ENCODE peak calls at places on chromosomes 3 and 15, in seven cellular contexts. J is IMR-90, F is mesendoderm, G is H9, Y is mesenchymal stem cell, X is H1, N is trophoblast cell. V is an unnamed sample.

GRCh38 chr3:104316118-104316517 is 1050.6 kb upstream of the ALCAM start:
- DNase-seq in J (peak), F (no peak), G (no peak), Y (no peak), X (no peak), N (no peak), V (no peak)

GRCh38 chr3:51712020-51712385 is 5.1 kb downstream of the GRM2 start:
- DNase-seq in J (no peak), F (no peak), G (no peak), Y (no peak), X (no peak), N (no peak), V (no peak)

GRCh38 chr3:147653309-147653923 is 244.3 kb downstream of the ZIC1 start:
- DNase-seq in J (no peak), F (no peak), G (no peak), Y (no peak), X (no peak), N (peak), V (no peak)

GRCh38 chr3:98188553-98188952 is 22.1 kb downstream of the OR5H15 start:
- DNase-seq in J (no peak), F (peak), G (peak), Y (peak), X (no peak), N (peak), V (no peak)

GRCh38 chr3:481680-482079 is 285.1 kb downstream of the CHL1 start:
- DNase-seq in J (no peak), F (peak), G (no peak), Y (no peak), X (no peak), N (no peak), V (no peak)

GRCh38 chr3:138479355-138479964 is 45.0 kb downstream of the ESYT3 start:
- DNase-seq in J (peak), F (peak), G (peak), Y (peak), X (no peak), N (peak), V (peak)

GRCh38 chr3:28000608-28001007 is 240.8 kb upstream of the CMC1 start:
- DNase-seq in J (no peak), F (no peak), G (no peak), Y (no peak), X (no peak), N (no peak), V (no peak)

GRCh38 chr3:194056731-194057415 is 79.1 kb upstream of the HES1 start:
- DNase-seq in J (no peak), F (no peak), G (peak), Y (no peak), X (no peak), N (peak), V (no peak)

GRCh38 chr3:123028233-123028828 is 768 bp upstream of the SEMA5B start:
- DNase-seq in J (peak), F (peak), G (peak), Y (peak), X (no peak), N (peak), V (peak)

GRCh38 chr3:187919018-187919417 is 173.8 kb upstream of the BCL6 start:
- DNase-seq in J (no peak), F (no peak), G (no peak), Y (no peak), X (no peak), N (no peak), V (no peak)

GRCh38 chr15:87099916-87100315 is 1020.2 kb downstream of the AGBL1 start:
- DNase-seq in J (no peak), F (no peak), G (no peak), Y (no peak), X (no peak), N (no peak), V (no peak)

GRCh38 chr3:184042617-184043016 is 10.2 kb upstream of the HTR3C start:
- DNase-seq in J (no peak), F (no peak), G (no peak), Y (no peak), X (no peak), N (no peak), V (no peak)

GRCh38 chr3:32850226-32850625 is 32.4 kb downstream of the TRIM71 start:
- DNase-seq in J (no peak), F (no peak), G (no peak), Y (peak), X (no peak), N (peak), V (no peak)

GRCh38 chr3:66336358-66336766 is 115.6 kb downstream of the SLC25A26 start:
- DNase-seq in J (peak), F (no peak), G (no peak), Y (no peak), X (no peak), N (peak), V (no peak)

GRCh38 chr3:66836363-66837152 is 161.5 kb upstream of the KBTBD8 start:
- DNase-seq in J (peak), F (no peak), G (no peak), Y (peak), X (no peak), N (peak), V (no peak)

GRCh38 chr15:55742927-55743614 is at the start of gene PRTG:
- DNase-seq in J (peak), F (peak), G (peak), Y (peak), X (peak), N (peak), V (peak)

GRCh38 chr3:146589899-146590508 is 15.1 kb downstream of the PLSCR5 start:
- DNase-seq in J (peak), F (peak), G (no peak), Y (peak), X (no peak), N (peak), V (no peak)

GRCh38 chr15:77650285-77650684 is 17.6 kb upstream of the LINGO1 start:
- DNase-seq in J (no peak), F (peak), G (peak), Y (no peak), X (peak), N (no peak), V (peak)

GRCh38 chr3:101695779-101696372 is 9.4 kb upstream of the RPL24 start:
- DNase-seq in J (peak), F (peak), G (no peak), Y (peak), X (no peak), N (peak), V (peak)

GRCh38 chr15:70741107-70741511 is 22.2 kb downstream of the UACA start:
- DNase-seq in J (peak), F (no peak), G (no peak), Y (peak), X (no peak), N (peak), V (no peak)

GRCh38 chr3:5194801-5195509 is 7.4 kb downstream of the EDEM1 start:
- DNase-seq in J (peak), F (peak), G (no peak), Y (peak), X (no peak), N (peak), V (no peak)

GRCh38 chr3:5197470-5198312 is 10.2 kb downstream of the EDEM1 start:
- DNase-seq in J (peak), F (peak), G (no peak), Y (peak), X (no peak), N (peak), V (no peak)

GRCh38 chr3:5195605-5196004 is 8.1 kb downstream of the EDEM1 start:
- DNase-seq in J (no peak), F (no peak), G (no peak), Y (peak), X (no peak), N (peak), V (no peak)

GRCh38 chr3:5198313-5198677 is 10.8 kb downstream of the EDEM1 start:
- DNase-seq in J (no peak), F (peak), G (no peak), Y (no peak), X (no peak), N (peak), V (no peak)

GRCh38 chr3:5197022-5197421 is 9.5 kb downstream of the EDEM1 start:
- DNase-seq in J (peak), F (no peak), G (no peak), Y (peak), X (no peak), N (peak), V (no peak)
- H4K8ac ChIP-seq in J (peak), F (no peak), G (no peak), Y (no peak), X (no peak), N (no peak), V (no peak)

GRCh38 chr3:129421236-129421883 is 7.1 kb downstream of the EFCAB12 start:
- DNase-seq in J (no peak), F (no peak), G (no peak), Y (no peak), X (no peak), N (no peak), V (no peak)
- H4K8ac ChIP-seq in J (no peak), F (no peak), G (no peak), Y (no peak), X (no peak), N (no peak), V (no peak)

GRCh38 chr3:155441026-155441425 is 147.5 kb upstream of the STRIT1 start:
- DNase-seq in J (no peak), F (no peak), G (no peak), Y (no peak), X (no peak), N (no peak), V (no peak)

GRCh38 chr3:155431856-155432570 is 138.5 kb upstream of the STRIT1 start:
- DNase-seq in J (no peak), F (no peak), G (no peak), Y (no peak), X (no peak), N (no peak), V (no peak)

GRCh38 chr3:155441506-155441905 is 148.0 kb upstream of the STRIT1 start:
- DNase-seq in J (no peak), F (no peak), G (no peak), Y (no peak), X (no peak), N (no peak), V (no peak)

GRCh38 chr3:155435821-155436220 is 142.3 kb upstream of the STRIT1 start:
- DNase-seq in J (no peak), F (no peak), G (no peak), Y (no peak), X (no peak), N (peak), V (no peak)
- H4K8ac ChIP-seq in J (no peak), F (no peak), G (no peak), Y (no peak), X (no peak), N (no peak), V (no peak)

GRCh38 chr15:62026707-62027565 is 33.3 kb downstream of the VPS13C start:
- DNase-seq in J (no peak), F (no peak), G (no peak), Y (no peak), X (no peak), N (no peak), V (no peak)
- H4K8ac ChIP-seq in J (no peak), F (no peak), G (no peak), Y (no peak), X (no peak), N (no peak), V (no peak)

GRCh38 chr3:140268610-140269009 is 333.6 kb downstream of the CLSTN2 start:
- DNase-seq in J (no peak), F (no peak), G (no peak), Y (no peak), X (no peak), N (no peak), V (no peak)

GRCh38 chr3:140270329-140270728 is 335.3 kb downstream of the CLSTN2 start:
- DNase-seq in J (no peak), F (no peak), G (no peak), Y (no peak), X (no peak), N (no peak), V (no peak)

GRCh38 chr3:140268103-140268502 is 333.1 kb downstream of the CLSTN2 start:
- DNase-seq in J (no peak), F (no peak), G (no peak), Y (no peak), X (no peak), N (no peak), V (no peak)

DNA sequence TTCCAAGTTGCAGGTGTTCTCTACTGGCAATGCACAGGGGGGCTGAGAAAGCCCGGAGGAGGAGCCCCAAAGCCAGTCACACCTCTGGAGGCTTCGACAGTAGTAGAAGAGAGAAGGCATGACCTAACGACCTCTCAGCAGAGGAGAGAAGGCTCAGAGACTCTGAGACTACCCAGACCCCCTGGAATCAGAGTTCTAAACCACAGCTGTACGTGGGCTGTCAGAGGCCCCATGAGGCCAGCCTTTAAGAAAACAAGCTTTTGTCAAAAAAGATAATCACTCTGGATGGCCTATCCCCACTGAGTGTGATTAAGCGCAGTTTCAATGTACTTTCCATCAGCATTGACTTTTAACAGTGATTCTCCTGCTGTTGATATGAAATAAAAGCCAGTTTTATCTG is 330.3 kb downstream of the CLSTN2 start:
- DNase-seq in J (no peak), F (no peak), G (no peak), Y (no peak), X (no peak), N (no peak), V (no peak)
- H4K8ac ChIP-seq in J (no peak), F (no peak), G (no peak), Y (no peak), X (no peak), N (no peak), V (no peak)

DNA sequence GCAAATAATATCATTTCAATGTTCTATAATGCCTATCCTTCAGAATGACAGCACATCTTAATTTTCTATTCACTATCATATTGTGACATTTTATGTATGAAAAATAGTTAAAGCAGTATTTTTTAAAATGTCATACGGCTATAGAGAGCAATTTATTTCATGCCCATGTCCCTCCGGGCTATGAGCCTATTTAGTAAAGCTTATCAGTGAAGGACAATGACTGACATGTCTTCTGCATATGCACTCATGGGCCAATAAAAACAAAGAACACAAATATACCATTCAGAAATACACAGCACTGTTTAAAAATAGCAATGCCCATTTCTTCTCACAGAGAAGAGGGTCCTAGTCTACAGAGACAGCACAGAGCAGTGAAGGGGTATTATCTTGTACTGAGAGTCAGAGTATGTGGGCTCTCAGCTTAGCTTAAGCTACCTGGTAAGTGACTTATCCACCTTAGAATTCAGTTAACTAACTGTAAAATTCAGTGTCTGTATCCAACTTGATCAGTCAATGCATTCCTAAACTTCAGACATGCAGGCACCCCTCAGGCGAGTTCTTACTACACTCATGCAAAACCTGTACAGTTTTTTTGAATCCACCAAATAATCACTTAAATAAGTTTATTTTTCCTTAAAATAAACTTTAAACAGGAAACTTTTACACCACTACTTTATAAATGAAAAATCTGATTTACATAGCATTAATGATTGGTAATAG is 9.0 kb downstream of the GOLIM4 start:
- DNase-seq in J (no peak), F (no peak), G (no peak), Y (no peak), X (no peak), N (peak), V (no peak)
- H4K8ac ChIP-seq in J (no peak), F (peak), G (no peak), Y (no peak), X (no peak), N (no peak), V (no peak)

GRCh38 chr3:182308328-182308727 is 485.0 kb upstream of the ATP11B start:
- DNase-seq in J (no peak), F (no peak), G (no peak), Y (no peak), X (no peak), N (no peak), V (no peak)
- H4K8ac ChIP-seq in J (no peak), F (no peak), G (no peak), Y (no peak), X (no peak), N (no peak), V (no peak)

GRCh38 chr3:7877312-7877711 is 624.3 kb upstream of the LMCD1 start:
- DNase-seq in J (no peak), F (no peak), G (no peak), Y (no peak), X (no peak), N (no peak), V (no peak)
- H4K8ac ChIP-seq in J (no peak), F (no peak), G (no peak), Y (no peak), X (no peak), N (no peak), V (no peak)

DNA sequence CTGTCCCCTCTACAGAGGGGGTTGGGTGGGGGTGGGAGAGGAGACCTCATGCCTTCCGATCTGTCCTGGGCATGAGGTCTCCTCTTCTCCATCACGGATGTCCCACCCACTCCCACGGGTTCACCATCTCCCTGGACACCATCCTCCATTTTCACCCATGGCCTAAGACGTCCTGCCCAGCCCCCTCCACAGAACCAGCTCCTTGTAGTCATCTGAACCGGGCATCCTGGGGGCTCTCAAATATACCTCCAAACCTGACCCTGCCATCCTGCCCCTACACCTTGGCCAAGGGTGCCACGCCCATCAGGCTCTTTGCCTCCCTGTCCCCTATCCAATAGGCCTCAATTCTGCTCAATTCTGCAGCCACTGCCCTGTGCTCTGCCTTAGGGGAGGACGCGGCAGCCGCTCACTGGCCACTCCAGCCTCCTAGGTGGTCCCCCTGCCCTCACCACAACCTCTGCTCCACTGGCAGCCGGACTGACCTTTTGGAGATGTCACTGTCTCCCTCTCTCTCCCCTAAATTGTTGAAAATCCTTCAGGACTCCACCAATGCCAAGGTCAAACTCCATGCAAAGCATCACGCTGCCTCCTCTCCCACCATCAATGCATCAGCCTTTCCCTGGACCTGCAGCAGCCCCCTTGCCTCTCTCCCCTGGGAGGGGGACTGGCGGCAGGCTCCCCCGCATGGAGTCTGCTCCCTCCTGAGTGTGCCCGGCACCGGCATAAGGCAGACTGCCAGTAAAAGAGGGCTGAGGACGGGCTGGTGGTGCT is 9.4 kb upstream of the ANPEP start:
- DNase-seq in J (no peak), F (no peak), G (no peak), Y (no peak), X (no peak), N (no peak), V (no peak)
- H4K8ac ChIP-seq in J (peak), F (no peak), G (no peak), Y (no peak), X (no peak), N (no peak), V (no peak)

GRCh38 chr3:11625376-11626083 is 18.2 kb downstream of the VGLL4 start:
- DNase-seq in J (no peak), F (no peak), G (no peak), Y (no peak), X (no peak), N (no peak), V (no peak)
- H4K8ac ChIP-seq in J (no peak), F (no peak), G (no peak), Y (no peak), X (no peak), N (no peak), V (no peak)